ENCODE peak calls at places on chromosomes 11 and 22, in seven cellular contexts. One of them, this sample, is unnamed.
A peak's percentile ranks its signal among the peaks of the same experiment; 100 is the strongest.

GRCh38 chr11:134008593-134008992 is 51.8 kb upstream of the IGSF9B start:
- DNase-seq in thoracic aorta: no peak
- DNase-seq in prostate gland: no peak
- DNase-seq in uterus: no peak
- DNase-seq in heart right ventricle: no peak
- DNase-seq in fibroblast of lung: no peak
- DNase-seq in transverse colon: no peak
- DNase-seq in this sample: no peak

GRCh38 chr11:45409587-45409986 is 123.4 kb upstream of the SYT13 start:
- DNase-seq in uterus: no peak
- DNase-seq in fibroblast of lung: no peak
- DNase-seq in transverse colon: no peak
- DNase-seq in prostate gland: no peak
- DNase-seq in heart right ventricle: no peak
- DNase-seq in thoracic aorta: no peak
- DNase-seq in this sample: no peak

GRCh38 chr11:116078101-116078561 is 573.9 kb upstream of the CADM1 start:
- DNase-seq in transverse colon: no peak
- DNase-seq in heart right ventricle: no peak
- DNase-seq in thoracic aorta: no peak
- DNase-seq in uterus: no peak
- DNase-seq in prostate gland: no peak
- DNase-seq in fibroblast of lung: peak; percentile 14
- DNase-seq in this sample: no peak

GRCh38 chr11:19474954-19475811 is 234.4 kb upstream of the E2F8 start:
- DNase-seq in prostate gland: no peak
- DNase-seq in uterus: no peak
- DNase-seq in heart right ventricle: no peak
- DNase-seq in thoracic aorta: no peak
- DNase-seq in fibroblast of lung: no peak
- DNase-seq in transverse colon: no peak
- DNase-seq in this sample: no peak

GRCh38 chr11:15707194-15707593 is 592.5 kb downstream of the INSC start:
- DNase-seq in uterus: no peak
- DNase-seq in prostate gland: no peak
- DNase-seq in transverse colon: no peak
- DNase-seq in fibroblast of lung: no peak
- DNase-seq in thoracic aorta: no peak
- DNase-seq in heart right ventricle: no peak
- DNase-seq in this sample: no peak

GRCh38 chr11:34476853-34477252 is 36.7 kb downstream of the ELF5 start:
- DNase-seq in prostate gland: no peak
- DNase-seq in heart right ventricle: no peak
- DNase-seq in transverse colon: no peak
- DNase-seq in uterus: no peak
- DNase-seq in fibroblast of lung: no peak
- DNase-seq in thoracic aorta: no peak
- DNase-seq in this sample: no peak

GRCh38 chr11:86916330-86916729 is 38.9 kb downstream of the FZD4 start:
- DNase-seq in transverse colon: no peak
- DNase-seq in prostate gland: no peak
- DNase-seq in thoracic aorta: no peak
- DNase-seq in uterus: no peak
- DNase-seq in heart right ventricle: peak; percentile 53
- DNase-seq in fibroblast of lung: peak; percentile 66
- DNase-seq in this sample: no peak

GRCh38 chr11:124882339-124883071 is 15.2 kb downstream of the ROBO4 start:
- DNase-seq in fibroblast of lung: no peak
- DNase-seq in thoracic aorta: no peak
- DNase-seq in prostate gland: no peak
- DNase-seq in uterus: no peak
- DNase-seq in heart right ventricle: no peak
- DNase-seq in transverse colon: no peak
- DNase-seq in this sample: no peak

GRCh38 chr11:14218728-14219127 is 140.3 kb downstream of the RRAS2 start:
- DNase-seq in fibroblast of lung: no peak
- DNase-seq in heart right ventricle: no peak
- DNase-seq in prostate gland: no peak
- DNase-seq in transverse colon: no peak
- DNase-seq in thoracic aorta: no peak
- DNase-seq in uterus: no peak
- DNase-seq in this sample: no peak

GRCh38 chr11:95256204-95256819 is 25.3 kb upstream of the SESN3 start:
- DNase-seq in fibroblast of lung: peak; percentile 21
- DNase-seq in uterus: no peak
- DNase-seq in transverse colon: no peak
- DNase-seq in heart right ventricle: no peak
- DNase-seq in thoracic aorta: no peak
- DNase-seq in prostate gland: no peak
- DNase-seq in this sample: no peak

GRCh38 chr22:48367731-48368130 is 1459.9 kb downstream of the BRD1 start:
- DNase-seq in thoracic aorta: no peak
- DNase-seq in prostate gland: no peak
- DNase-seq in heart right ventricle: no peak
- DNase-seq in transverse colon: peak; percentile 1
- DNase-seq in fibroblast of lung: no peak
- DNase-seq in uterus: no peak
- DNase-seq in this sample: no peak

GRCh38 chr11:123231777-123232176 is 36.7 kb upstream of the CLMP start:
- DNase-seq in prostate gland: no peak
- DNase-seq in uterus: no peak
- DNase-seq in heart right ventricle: no peak
- DNase-seq in fibroblast of lung: no peak
- DNase-seq in thoracic aorta: no peak
- DNase-seq in transverse colon: no peak
- DNase-seq in this sample: no peak

GRCh38 chr11:19648321-19648720 is 64.3 kb upstream of the NAV2 start:
- DNase-seq in heart right ventricle: no peak
- DNase-seq in uterus: no peak
- DNase-seq in prostate gland: no peak
- DNase-seq in thoracic aorta: no peak
- DNase-seq in transverse colon: no peak
- DNase-seq in fibroblast of lung: peak; percentile 54
- DNase-seq in this sample: no peak

GRCh38 chr11:16669799-16670415 is 68.5 kb upstream of the C11orf58 start:
- DNase-seq in transverse colon: no peak
- DNase-seq in heart right ventricle: no peak
- DNase-seq in prostate gland: no peak
- DNase-seq in uterus: no peak
- DNase-seq in fibroblast of lung: peak; percentile 24
- DNase-seq in thoracic aorta: no peak
- DNase-seq in this sample: no peak

GRCh38 chr22:41537203-41537602 is 7.1 kb downstream of the POLR3H start:
- DNase-seq in uterus: no peak
- DNase-seq in thoracic aorta: no peak
- DNase-seq in heart right ventricle: no peak
- DNase-seq in fibroblast of lung: no peak
- DNase-seq in prostate gland: no peak
- DNase-seq in transverse colon: no peak
- DNase-seq in this sample: no peak

GRCh38 chr11:34274712-34275398 is 83.0 kb downstream of the ABTB2 start:
- DNase-seq in uterus: peak; percentile 94
- DNase-seq in thoracic aorta: peak; percentile 80
- DNase-seq in transverse colon: peak; percentile 73
- DNase-seq in fibroblast of lung: peak; percentile 97
- DNase-seq in prostate gland: peak; percentile 98
- DNase-seq in heart right ventricle: peak; percentile 85
- DNase-seq in this sample: peak; percentile 57

GRCh38 chr22:25880524-25880923 is 138.5 kb downstream of the MYO18B start:
- DNase-seq in uterus: no peak
- DNase-seq in thoracic aorta: no peak
- DNase-seq in prostate gland: no peak
- DNase-seq in transverse colon: no peak
- DNase-seq in heart right ventricle: no peak
- DNase-seq in fibroblast of lung: no peak
- DNase-seq in this sample: no peak

GRCh38 chr22:29344137-29344536 is 28.6 kb upstream of the RASL10A start:
- DNase-seq in uterus: peak; percentile 75
- DNase-seq in thoracic aorta: peak; percentile 59
- DNase-seq in fibroblast of lung: peak; percentile 29
- DNase-seq in transverse colon: peak; percentile 45
- DNase-seq in prostate gland: peak; percentile 80
- DNase-seq in heart right ventricle: peak; percentile 57
- DNase-seq in this sample: no peak

GRCh38 chr22:17672417-17672991 is 33.9 kb downstream of the BCL2L13 start:
- DNase-seq in uterus: no peak
- DNase-seq in prostate gland: no peak
- DNase-seq in heart right ventricle: no peak
- DNase-seq in transverse colon: no peak
- DNase-seq in thoracic aorta: no peak
- DNase-seq in fibroblast of lung: peak; percentile 42
- DNase-seq in this sample: no peak

GRCh38 chr11:120523196-120523595 is 11.6 kb downstream of the GRIK4 start:
- DNase-seq in uterus: no peak
- DNase-seq in heart right ventricle: no peak
- DNase-seq in thoracic aorta: no peak
- DNase-seq in prostate gland: peak; percentile 36
- DNase-seq in transverse colon: no peak
- DNase-seq in fibroblast of lung: no peak
- DNase-seq in this sample: no peak

GRCh38 chr11:16613401-16614381 is 124.8 kb upstream of the C11orf58 start:
- DNase-seq in heart right ventricle: peak; percentile 92
- DNase-seq in transverse colon: peak; percentile 83
- DNase-seq in prostate gland: peak; percentile 81
- DNase-seq in fibroblast of lung: peak; percentile 87
- DNase-seq in thoracic aorta: no peak
- DNase-seq in uterus: peak; percentile 78
- DNase-seq in this sample: peak; percentile 78

GRCh38 chr11:7281083-7281482 is 29.4 kb downstream of the SYT9 start:
- DNase-seq in transverse colon: no peak
- DNase-seq in uterus: no peak
- DNase-seq in heart right ventricle: no peak
- DNase-seq in fibroblast of lung: no peak
- DNase-seq in prostate gland: no peak
- DNase-seq in thoracic aorta: no peak
- DNase-seq in this sample: no peak

GRCh38 chr11:47001666-47002285 is 65.2 kb downstream of the CSTPP1 start:
- DNase-seq in fibroblast of lung: peak; percentile 37
- DNase-seq in transverse colon: no peak
- DNase-seq in heart right ventricle: no peak
- DNase-seq in prostate gland: no peak
- DNase-seq in uterus: no peak
- DNase-seq in thoracic aorta: no peak
- DNase-seq in this sample: no peak

GRCh38 chr22:30289980-30290313 is 642 bp upstream of the CASTOR1 start:
- DNase-seq in thoracic aorta: no peak
- DNase-seq in fibroblast of lung: no peak
- DNase-seq in prostate gland: no peak
- DNase-seq in heart right ventricle: no peak
- DNase-seq in uterus: no peak
- DNase-seq in transverse colon: no peak
- DNase-seq in this sample: no peak

GRCh38 chr11:5809122-5809519 is 397 bp downstream of the OR52N2 start:
- DNase-seq in heart right ventricle: no peak
- DNase-seq in fibroblast of lung: no peak
- DNase-seq in prostate gland: no peak
- DNase-seq in transverse colon: no peak
- DNase-seq in uterus: no peak
- DNase-seq in thoracic aorta: no peak
- DNase-seq in this sample: no peak

GRCh38 chr22:46776486-46776826 is 14.0 kb downstream of the TBC1D22A start:
- DNase-seq in transverse colon: no peak
- DNase-seq in uterus: no peak
- DNase-seq in prostate gland: no peak
- DNase-seq in fibroblast of lung: no peak
- DNase-seq in thoracic aorta: no peak
- DNase-seq in heart right ventricle: no peak
- DNase-seq in this sample: no peak

GRCh38 chr22:46776876-46777608 is 14.6 kb downstream of the TBC1D22A start:
- DNase-seq in uterus: no peak
- DNase-seq in fibroblast of lung: no peak
- DNase-seq in transverse colon: no peak
- DNase-seq in prostate gland: no peak
- DNase-seq in heart right ventricle: no peak
- DNase-seq in thoracic aorta: no peak
- DNase-seq in this sample: no peak

GRCh38 chr22:46775789-46776485 is 13.5 kb downstream of the TBC1D22A start:
- DNase-seq in transverse colon: no peak
- DNase-seq in uterus: no peak
- DNase-seq in thoracic aorta: no peak
- DNase-seq in heart right ventricle: no peak
- DNase-seq in fibroblast of lung: no peak
- DNase-seq in prostate gland: no peak
- DNase-seq in this sample: peak; percentile 69

GRCh38 chr22:46774456-46775363 is 12.3 kb downstream of the TBC1D22A start:
- DNase-seq in fibroblast of lung: no peak
- DNase-seq in heart right ventricle: no peak
- DNase-seq in prostate gland: no peak
- DNase-seq in thoracic aorta: no peak
- DNase-seq in uterus: no peak
- DNase-seq in transverse colon: no peak
- DNase-seq in this sample: peak; percentile 71

DNA sequence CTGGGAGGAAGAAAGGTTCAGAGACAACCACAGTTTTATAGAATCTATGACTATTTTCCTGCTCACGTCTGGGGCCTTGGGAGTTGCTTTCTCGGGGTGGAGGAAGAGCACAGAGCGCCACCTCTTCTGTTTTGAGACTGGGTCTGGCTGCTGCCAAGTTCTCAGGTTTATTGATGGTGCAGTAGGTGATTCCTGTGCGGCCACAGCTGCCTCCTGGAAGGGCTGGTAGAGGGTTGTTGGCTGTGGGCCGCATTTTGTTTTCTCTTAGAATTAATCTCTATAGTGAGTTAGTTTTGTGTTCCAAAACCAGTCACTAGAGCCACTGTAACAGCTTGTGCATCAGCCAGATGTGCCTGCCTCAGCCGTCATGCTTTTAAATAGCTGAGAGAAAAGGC is 12.9 kb downstream of the TBC1D22A start:
- DNase-seq in heart right ventricle: no peak
- DNase-seq in thoracic aorta: no peak
- DNase-seq in uterus: no peak
- DNase-seq in prostate gland: no peak
- DNase-seq in fibroblast of lung: no peak
- DNase-seq in transverse colon: no peak
- DNase-seq in this sample: no peak
- H3K4me3 ChIP-seq in heart right ventricle: no peak overlapping the region
- H3K4me3 ChIP-seq in thoracic aorta: no peak overlapping the region
- H3K4me3 ChIP-seq in uterus: no peak overlapping the region
- H3K4me3 ChIP-seq in prostate gland: no peak overlapping the region
- H3K4me3 ChIP-seq in fibroblast of lung: no peak overlapping the region
- H3K4me3 ChIP-seq in transverse colon: no peak overlapping the region
- H3K4me3 ChIP-seq in this sample: no peak overlapping the region

GRCh38 chr22:19875531-19876313 is 21.0 kb upstream of the GNB1L start:
- DNase-seq in transverse colon: no peak
- DNase-seq in prostate gland: no peak
- DNase-seq in fibroblast of lung: no peak
- DNase-seq in heart right ventricle: no peak
- DNase-seq in thoracic aorta: no peak
- DNase-seq in uterus: peak; percentile 15
- DNase-seq in this sample: peak; percentile 29
- H3K4me1 ChIP-seq in transverse colon: peaks cover 11% of the 10 kb centered on the region
- H3K4me1 ChIP-seq in prostate gland: peaks cover 42% of the 10 kb centered on the region
- H3K4me1 ChIP-seq in fibroblast of lung: peaks cover 21% of the 10 kb centered on the region
- H3K4me1 ChIP-seq in heart right ventricle: peaks cover 6% of the 10 kb centered on the region
- H3K4me1 ChIP-seq in thoracic aorta: peaks cover 15% of the 10 kb centered on the region
- H3K4me1 ChIP-seq in uterus: peaks cover 4% of the 10 kb centered on the region
- H3K4me1 ChIP-seq in this sample: peaks cover 29% of the 10 kb centered on the region

GRCh38 chr11:72807789-72808188 is 6.4 kb upstream of the ATG16L2 start:
- DNase-seq in uterus: no peak
- DNase-seq in heart right ventricle: no peak
- DNase-seq in thoracic aorta: no peak
- DNase-seq in transverse colon: no peak
- DNase-seq in fibroblast of lung: no peak
- DNase-seq in prostate gland: no peak
- DNase-seq in this sample: no peak
- H3K4me3 ChIP-seq in uterus: no peak overlapping the region
- H3K4me3 ChIP-seq in heart right ventricle: no peak overlapping the region
- H3K4me3 ChIP-seq in thoracic aorta: no peak overlapping the region
- H3K4me3 ChIP-seq in transverse colon: no peak overlapping the region
- H3K4me3 ChIP-seq in fibroblast of lung: no peak overlapping the region
- H3K4me3 ChIP-seq in prostate gland: no peak overlapping the region
- H3K4me3 ChIP-seq in this sample: no peak overlapping the region

GRCh38 chr11:27353593-27354358 is 9.2 kb downstream of the CCDC34 start:
- DNase-seq in prostate gland: no peak
- DNase-seq in transverse colon: no peak
- DNase-seq in fibroblast of lung: peak; percentile 65
- DNase-seq in thoracic aorta: no peak
- DNase-seq in heart right ventricle: no peak
- DNase-seq in uterus: no peak
- DNase-seq in this sample: no peak
- H3K4me1 ChIP-seq in prostate gland: no peaks in the 10 kb centered on the region
- H3K4me1 ChIP-seq in transverse colon: no peaks in the 10 kb centered on the region
- H3K4me1 ChIP-seq in fibroblast of lung: no peaks in the 10 kb centered on the region
- H3K4me1 ChIP-seq in thoracic aorta: peaks cover 17% of the 10 kb centered on the region
- H3K4me1 ChIP-seq in heart right ventricle: peaks cover 12% of the 10 kb centered on the region
- H3K4me1 ChIP-seq in uterus: no peaks in the 10 kb centered on the region
- H3K4me1 ChIP-seq in this sample: peaks cover 6% of the 10 kb centered on the region